ENCODE peak calls at places on chromosome 11, in four cellular contexts. One of them, this sample, is unnamed.

GRCh38 chr11:46972821-46973220 is 36.3 kb downstream of the CSTPP1 start:
- DNase-seq in HepG2: no peak
- DNase-seq in H1: no peak
- DNase-seq in HCT116: no peak
- DNase-seq in this sample: no peak

GRCh38 chr11:75668508-75669297 is at the start of gene MAP6:
- DNase-seq in HepG2: no peak
- DNase-seq in H1: peak
- DNase-seq in HCT116: no peak
- DNase-seq in this sample: peak

GRCh38 chr11:67163006-67163405 is 43.9 kb downstream of the KDM2A start:
- DNase-seq in HepG2: no peak
- DNase-seq in H1: no peak
- DNase-seq in HCT116: no peak
- DNase-seq in this sample: no peak

GRCh38 chr11:6968816-6969215 is 42.6 kb downstream of the ZNF215 start:
- DNase-seq in HepG2: no peak
- DNase-seq in H1: no peak
- DNase-seq in HCT116: no peak
- DNase-seq in this sample: no peak

GRCh38 chr11:36292311-36292722 is 3.1 kb upstream of the COMMD9 start:
- DNase-seq in HepG2: no peak
- DNase-seq in H1: peak
- DNase-seq in HCT116: peak
- DNase-seq in this sample: peak

GRCh38 chr11:107224836-107225235 is 206.6 kb upstream of the GUCY1A2 start:
- DNase-seq in HepG2: no peak
- DNase-seq in H1: no peak
- DNase-seq in HCT116: no peak
- DNase-seq in this sample: no peak

GRCh38 chr11:60100511-60100910 is 12.0 kb downstream of the MS4A2 start:
- DNase-seq in HepG2: no peak
- DNase-seq in H1: no peak
- DNase-seq in HCT116: no peak
- DNase-seq in this sample: no peak

GRCh38 chr11:57224537-57224936 is 12.5 kb downstream of the APLNR start:
- DNase-seq in HepG2: no peak
- DNase-seq in H1: no peak
- DNase-seq in HCT116: no peak
- DNase-seq in this sample: no peak

GRCh38 chr11:119480375-119481020 is 57.5 kb upstream of the THY1 start:
- DNase-seq in HepG2: no peak
- DNase-seq in H1: peak
- DNase-seq in HCT116: no peak
- DNase-seq in this sample: no peak

GRCh38 chr11:3146612-3147256 is 18.4 kb downstream of the OSBPL5 start:
- DNase-seq in HepG2: no peak
- DNase-seq in H1: no peak
- DNase-seq in HCT116: no peak
- DNase-seq in this sample: no peak

GRCh38 chr11:128496684-128497056 is 90.7 kb downstream of the ETS1 start:
- DNase-seq in HepG2: no peak
- DNase-seq in H1: no peak
- DNase-seq in HCT116: no peak
- DNase-seq in this sample: no peak

DNA sequence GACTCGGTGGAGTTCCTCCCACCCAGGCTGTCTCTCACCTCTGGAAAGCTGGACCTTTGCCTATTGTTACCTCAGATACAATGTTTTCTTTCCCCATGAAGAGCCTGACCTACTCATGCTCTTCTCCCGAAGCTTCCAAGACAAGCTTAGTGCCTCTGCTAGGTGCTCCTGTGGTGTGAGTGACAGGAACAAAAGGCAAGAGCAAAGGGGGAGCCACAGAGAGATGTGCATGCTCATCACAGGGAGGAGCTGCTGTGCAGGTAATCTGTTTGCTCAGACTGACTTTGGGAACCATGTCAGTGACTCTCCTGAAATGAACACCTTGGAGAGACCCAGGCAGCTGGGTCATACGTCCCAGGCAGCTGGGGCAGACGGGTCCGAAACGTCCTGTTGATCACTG is 53.6 kb upstream of the VSTM5 start:
- DNase-seq in HepG2: no peak
- DNase-seq in H1: no peak
- DNase-seq in HCT116: no peak
- DNase-seq in this sample: no peak
- TF ChIP-seq FOSL1 in HepG2: no peak
- TF ChIP-seq FOSL1 in H1: no peak
- TF ChIP-seq FOSL1 in HCT116: no peak
- TF ChIP-seq FOSL1 in this sample: no peak

GRCh38 chr11:1569251-1569780 is 2.8 kb downstream of the DUSP8 start:
- DNase-seq in HepG2: no peak
- DNase-seq in H1: no peak
- DNase-seq in HCT116: no peak
- DNase-seq in this sample: no peak

GRCh38 chr11:1568451-1568911 is 3.6 kb downstream of the DUSP8 start:
- DNase-seq in HepG2: no peak
- DNase-seq in H1: peak
- DNase-seq in HCT116: no peak
- DNase-seq in this sample: no peak

GRCh38 chr11:1566381-1567051 is 5.6 kb downstream of the DUSP8 start:
- DNase-seq in HepG2: no peak
- DNase-seq in H1: peak
- DNase-seq in HCT116: no peak
- DNase-seq in this sample: no peak

GRCh38 chr11:1567052-1567720 is 4.9 kb downstream of the DUSP8 start:
- DNase-seq in HepG2: no peak
- DNase-seq in H1: no peak
- DNase-seq in HCT116: no peak
- DNase-seq in this sample: no peak

DNA sequence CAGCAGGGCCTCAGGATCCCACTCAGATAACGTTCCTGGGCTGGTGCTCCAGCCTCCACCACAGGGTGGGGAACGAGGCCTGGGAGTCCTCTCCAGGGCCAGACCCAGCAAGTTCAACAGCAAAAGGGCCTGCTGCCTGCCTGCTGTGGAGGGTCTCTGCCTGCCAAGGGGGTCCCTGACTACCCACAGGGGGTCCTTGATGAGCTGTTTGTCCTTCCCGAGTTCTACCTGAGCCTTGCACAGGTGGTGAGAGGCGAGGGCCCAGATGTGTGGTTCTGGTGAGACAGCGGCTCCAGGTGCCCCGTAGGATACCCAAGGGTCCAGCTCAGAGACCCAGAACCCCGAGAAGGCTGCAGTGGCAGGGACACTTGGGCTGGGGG is 4.4 kb downstream of the DUSP8 start:
- DNase-seq in HepG2: no peak
- DNase-seq in H1: no peak
- DNase-seq in HCT116: no peak
- DNase-seq in this sample: no peak
- TF ChIP-seq FOSL1 in HepG2: no peak
- TF ChIP-seq FOSL1 in H1: no peak
- TF ChIP-seq FOSL1 in HCT116: no peak
- TF ChIP-seq FOSL1 in this sample: no peak

DNA sequence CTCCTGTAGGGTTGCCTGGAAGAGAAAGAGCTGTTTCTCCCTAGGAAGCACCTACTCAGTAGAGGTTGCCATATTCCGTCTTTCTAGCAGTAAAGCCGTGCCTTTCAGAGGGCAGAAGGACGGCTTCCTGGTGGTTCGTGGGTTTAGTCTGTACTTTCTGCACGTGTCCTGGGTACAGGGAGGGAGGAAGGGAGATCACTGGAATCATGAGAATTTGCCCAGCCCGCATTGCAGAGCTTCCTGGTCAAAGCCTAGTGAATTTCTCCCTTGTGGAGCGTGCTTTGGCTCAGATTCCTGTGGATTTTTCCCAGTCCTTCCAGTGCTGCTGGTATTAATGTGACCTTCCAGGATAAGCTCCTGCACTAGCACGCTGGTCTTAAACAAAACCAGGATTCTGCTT is 44.9 kb downstream of the GRAMD1B start:
- DNase-seq in HepG2: no peak
- DNase-seq in H1: no peak
- DNase-seq in HCT116: no peak
- DNase-seq in this sample: no peak
- TF ChIP-seq FOSL1 in HepG2: no peak
- TF ChIP-seq FOSL1 in H1: no peak
- TF ChIP-seq FOSL1 in HCT116: no peak
- TF ChIP-seq FOSL1 in this sample: no peak

GRCh38 chr11:79078999-79079398 is 361.8 kb downstream of the TENM4 start:
- DNase-seq in HepG2: no peak
- DNase-seq in H1: no peak
- DNase-seq in HCT116: no peak
- DNase-seq in this sample: no peak
- TF ChIP-seq FOSL1 in HepG2: no peak
- TF ChIP-seq FOSL1 in H1: no peak
- TF ChIP-seq FOSL1 in HCT116: no peak
- TF ChIP-seq FOSL1 in this sample: no peak

DNA sequence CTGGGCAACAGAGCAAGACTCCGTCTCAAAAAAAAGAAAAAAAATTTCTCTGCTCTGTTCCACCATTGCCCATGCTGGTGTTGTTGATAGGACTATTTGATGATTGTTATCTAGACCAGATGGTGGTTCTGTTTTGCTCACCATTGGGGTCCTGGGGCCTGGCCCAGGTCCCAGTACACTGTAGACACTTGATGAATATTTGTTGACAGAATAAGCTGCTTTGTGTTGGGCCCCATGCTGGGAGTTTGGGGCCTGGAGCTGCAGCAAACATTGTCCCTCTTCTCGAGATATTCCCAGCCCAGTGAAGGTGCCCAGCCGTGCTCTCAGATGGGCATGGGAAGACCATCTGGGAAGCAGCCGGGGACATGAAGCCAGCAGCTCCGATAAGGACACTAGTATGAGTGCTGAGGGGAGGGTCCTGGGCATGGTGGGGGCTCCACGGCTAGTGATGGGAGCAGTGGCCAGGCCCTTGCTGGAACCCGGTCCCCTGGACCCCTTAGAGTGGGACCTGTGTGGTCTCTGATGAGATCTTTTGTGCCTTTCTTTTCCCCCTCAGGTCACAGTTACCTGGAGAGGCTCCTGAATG is 13.6 kb downstream of the INCENP start:
- DNase-seq in HepG2: no peak
- DNase-seq in H1: no peak
- DNase-seq in HCT116: no peak
- DNase-seq in this sample: no peak
- TF ChIP-seq FOSL1 in HepG2: no peak
- TF ChIP-seq FOSL1 in H1: no peak
- TF ChIP-seq FOSL1 in HCT116: no peak
- TF ChIP-seq FOSL1 in this sample: no peak

DNA sequence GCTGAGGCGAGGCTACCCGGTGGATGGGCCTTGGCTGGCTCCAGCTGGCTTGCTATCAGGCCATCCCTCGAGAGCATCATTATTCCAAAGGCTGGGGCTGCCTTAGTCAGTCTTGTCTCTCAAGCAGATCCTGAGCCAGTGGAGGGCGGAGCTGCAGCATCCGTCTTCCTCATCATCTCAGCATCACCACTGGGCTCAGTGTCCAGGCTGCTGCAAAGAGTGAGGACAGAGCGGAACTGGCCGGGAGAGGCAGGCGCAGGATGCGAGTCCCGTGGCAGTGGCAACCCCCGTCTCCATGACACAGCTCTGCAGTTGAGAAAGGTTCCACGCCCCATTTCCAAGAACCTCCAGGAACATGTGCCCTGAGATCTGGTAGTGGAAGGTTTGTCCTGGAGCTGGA is 4.4 kb downstream of the TP53I11 start:
- DNase-seq in HepG2: no peak
- DNase-seq in H1: no peak
- DNase-seq in HCT116: no peak
- DNase-seq in this sample: no peak
- TF ChIP-seq FOSL1 in HepG2: no peak
- TF ChIP-seq FOSL1 in H1: no peak
- TF ChIP-seq FOSL1 in HCT116: no peak
- TF ChIP-seq FOSL1 in this sample: no peak

GRCh38 chr11:121933694-121934093 is 182.3 kb downstream of the BLID start:
- DNase-seq in HepG2: no peak
- DNase-seq in H1: no peak
- DNase-seq in HCT116: no peak
- DNase-seq in this sample: no peak

GRCh38 chr11:121932646-121933185 is 183.3 kb downstream of the BLID start:
- DNase-seq in HepG2: peak
- DNase-seq in H1: no peak
- DNase-seq in HCT116: no peak
- DNase-seq in this sample: no peak

GRCh38 chr11:121933294-121933693 is 182.7 kb downstream of the BLID start:
- DNase-seq in HepG2: no peak
- DNase-seq in H1: no peak
- DNase-seq in HCT116: no peak
- DNase-seq in this sample: no peak

GRCh38 chr11:121936375-121936774 is 179.6 kb downstream of the BLID start:
- DNase-seq in HepG2: no peak
- DNase-seq in H1: no peak
- DNase-seq in HCT116: no peak
- DNase-seq in this sample: no peak

GRCh38 chr11:121936781-121937447 is 179.1 kb downstream of the BLID start:
- DNase-seq in HepG2: no peak
- DNase-seq in H1: no peak
- DNase-seq in HCT116: no peak
- DNase-seq in this sample: no peak
- TF ChIP-seq FOSL1 in HepG2: no peak
- TF ChIP-seq FOSL1 in H1: no peak
- TF ChIP-seq FOSL1 in HCT116: no peak
- TF ChIP-seq FOSL1 in this sample: no peak

GRCh38 chr11:94553938-94554337 is 10.2 kb downstream of the FUT4 start:
- DNase-seq in HepG2: no peak
- DNase-seq in H1: no peak
- DNase-seq in HCT116: no peak
- DNase-seq in this sample: no peak
- TF ChIP-seq FOSL1 in HepG2: no peak
- TF ChIP-seq FOSL1 in H1: no peak
- TF ChIP-seq FOSL1 in HCT116: no peak
- TF ChIP-seq FOSL1 in this sample: no peak